ENCODE peak calls at places on chromosomes 16 and 17, in six cellular contexts. A is IMR-90, Z is H9, K is H1, R is trophoblast cell, B is mesenchymal stem cell. I is an unnamed sample.

GRCh38 chr17:66897141-66897540 is 62.2 kb downstream of the CACNG5 start:
- DNase-seq in A (no peak), Z (no peak), K (no peak), R (no peak), B (no peak), I (no peak)

GRCh38 chr17:57986841-57987581 is 1.0 kb downstream of the VEZF1 start:
- DNase-seq in A (peak; percentile 91), Z (no peak), K (no peak), R (peak; percentile 63), B (peak; percentile 88), I (peak; percentile 63)

GRCh38 chr17:33732116-33732515 is 439.0 kb upstream of the ASIC2 start:
- DNase-seq in A (peak; percentile 0), Z (no peak), K (no peak), R (peak; percentile 56), B (no peak), I (peak; percentile 51)

GRCh38 chr17:10042589-10043244 is 137.6 kb upstream of the RCVRN start:
- DNase-seq in A (no peak), Z (no peak), K (no peak), R (no peak), B (no peak), I (no peak)

GRCh38 chr17:32927724-32928526 is at the start of gene TMEM98:
- DNase-seq in A (peak; percentile 12), Z (peak; percentile 63), K (peak; percentile 72), R (no peak), B (peak; percentile 29), I (peak; percentile 42)

GRCh38 chr17:63696381-63696961 is 3.5 kb downstream of the LIMD2 start:
- DNase-seq in A (no peak), Z (peak; percentile 91), K (peak; percentile 65), R (peak; percentile 25), B (peak; percentile 47), I (peak; percentile 36)

GRCh38 chr17:48547839-48548686 is 3.2 kb upstream of the HOXB2 start:
- DNase-seq in A (peak; percentile 88), Z (no peak), K (no peak), R (no peak), B (peak; percentile 86), I (no peak)

GRCh38 chr17:39962642-39963220 is at the start of gene GSDMA:
- DNase-seq in A (no peak), Z (no peak), K (no peak), R (no peak), B (no peak), I (no peak)

GRCh38 chr17:8740486-8740885 is 4.2 kb downstream of the CCDC42 start:
- DNase-seq in A (no peak), Z (peak; percentile 89), K (peak; percentile 61), R (no peak), B (no peak), I (no peak)

GRCh38 chr17:46942441-46943217 is 19.7 kb downstream of the GOSR2 start:
- DNase-seq in A (peak; percentile 75), Z (peak; percentile 86), K (peak; percentile 91), R (peak; percentile 83), B (peak; percentile 83), I (peak; percentile 63)

GRCh38 chr17:64037180-64037579 is 16.7 kb upstream of the ICAM2 start:
- DNase-seq in A (no peak), Z (no peak), K (no peak), R (no peak), B (no peak), I (no peak)

GRCh38 chr16:84258266-84258665 is 18.5 kb upstream of the KCNG4 start:
- DNase-seq in A (no peak), Z (no peak), K (no peak), R (no peak), B (no peak), I (no peak)

GRCh38 chr17:700504-701094 is 14.0 kb downstream of the VPS53 start:
- DNase-seq in A (peak; percentile 53), Z (no peak), K (no peak), R (peak; percentile 45), B (peak; percentile 49), I (no peak)

GRCh38 chr16:54199486-54200160 is 87.0 kb downstream of the IRX3 start:
- DNase-seq in A (no peak), Z (no peak), K (no peak), R (no peak), B (no peak), I (no peak)

GRCh38 chr17:82922646-82923045 is 82.8 kb upstream of the ZNF750 start:
- DNase-seq in A (no peak), Z (no peak), K (no peak), R (no peak), B (no peak), I (no peak)

GRCh38 chr17:44977065-44977464 is 9.0 kb upstream of the C1QL1 start:
- DNase-seq in A (no peak), Z (no peak), K (no peak), R (no peak), B (no peak), I (no peak)

GRCh38 chr17:75501378-75502071 is 13.8 kb downstream of the CASKIN2 start:
- DNase-seq in A (no peak), Z (no peak), K (no peak), R (no peak), B (no peak), I (no peak)

GRCh38 chr17:46984892-46985291 is 5.8 kb upstream of the RPRML start:
- DNase-seq in A (no peak), Z (no peak), K (no peak), R (no peak), B (no peak), I (no peak)

GRCh38 chr16:8712589-8713361 is 38.4 kb downstream of the ABAT start:
- DNase-seq in A (no peak), Z (peak; percentile 63), K (peak; percentile 70), R (no peak), B (no peak), I (peak; percentile 62)

GRCh38 chr17:13084420-13084819 is 66.6 kb upstream of the ELAC2 start:
- DNase-seq in A (no peak), Z (no peak), K (no peak), R (no peak), B (no peak), I (no peak)

GRCh38 chr17:73519011-73519410 is 125.2 kb downstream of the SDK2 start:
- DNase-seq in A (no peak), Z (no peak), K (no peak), R (no peak), B (no peak), I (no peak)

GRCh38 chr17:15403276-15403939 is 62.0 kb upstream of the TEKT3 start:
- DNase-seq in A (peak; percentile 53), Z (no peak), K (no peak), R (no peak), B (no peak), I (no peak)

GRCh38 chr17:7590743-7591142 is 849 bp upstream of the SOX15 start:
- DNase-seq in A (peak; percentile 70), Z (peak; percentile 86), K (peak; percentile 63), R (no peak), B (peak; percentile 54), I (peak; percentile 74)

DNA sequence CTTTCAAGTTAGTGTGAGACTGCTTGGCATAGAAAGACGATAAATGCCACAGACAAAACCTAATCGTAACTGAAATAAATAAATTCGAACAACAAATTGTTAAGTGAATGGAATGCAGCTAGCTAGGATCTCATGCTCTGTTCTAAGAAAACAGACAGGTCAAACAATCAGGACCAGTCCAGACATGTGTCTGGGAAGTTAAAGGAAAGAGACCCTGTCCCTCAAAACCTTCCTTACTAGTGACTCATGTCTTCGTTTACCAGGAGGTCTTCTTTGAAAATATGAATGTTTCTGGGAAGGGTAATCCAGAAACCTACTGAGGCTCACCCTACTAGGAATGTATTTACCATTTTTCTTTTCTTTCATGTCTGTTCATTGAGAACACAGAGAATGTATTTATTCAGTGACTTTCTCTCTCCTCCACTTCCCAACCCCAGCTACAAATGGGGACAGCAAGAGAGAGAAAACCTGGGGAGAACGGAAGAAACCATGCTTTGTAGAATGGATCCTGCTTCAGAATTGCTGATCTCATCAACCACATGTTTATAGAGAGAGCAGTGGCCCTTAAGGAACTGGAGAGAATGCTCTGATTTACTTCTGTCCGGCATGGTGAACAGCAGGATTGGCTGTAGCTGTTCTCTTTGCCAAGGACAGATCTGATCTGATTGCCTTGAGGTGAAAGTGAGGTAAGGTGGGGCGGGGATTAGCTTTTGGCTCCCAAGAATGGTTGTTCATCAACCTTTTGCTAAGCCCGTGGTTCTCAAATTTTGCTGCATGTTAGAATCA is 39.4 kb upstream of the DHX8 start:
- DNase-seq in A (peak; percentile 49), Z (no peak), K (no peak), R (no peak), B (peak; percentile 76), I (no peak)
- H3K4ac ChIP-seq in A (peak overlapping the region; percentile 26), Z (no peak overlapping the region), K (no peak overlapping the region), R (peak overlapping the region; percentile 55), B (no peak overlapping the region), I (no peak overlapping the region)

GRCh38 chr17:78316115-78316866 is 43.6 kb downstream of the SOCS3 start:
- DNase-seq in A (no peak), Z (peak; percentile 65), K (peak; percentile 72), R (no peak), B (no peak), I (no peak)
- H4K8ac ChIP-seq in A (peak overlapping the region; percentile 98), Z (no peak overlapping the region), K (peak overlapping the region; percentile 81), R (no peak overlapping the region), B (peak overlapping the region; percentile 97), I (no peak overlapping the region)

DNA sequence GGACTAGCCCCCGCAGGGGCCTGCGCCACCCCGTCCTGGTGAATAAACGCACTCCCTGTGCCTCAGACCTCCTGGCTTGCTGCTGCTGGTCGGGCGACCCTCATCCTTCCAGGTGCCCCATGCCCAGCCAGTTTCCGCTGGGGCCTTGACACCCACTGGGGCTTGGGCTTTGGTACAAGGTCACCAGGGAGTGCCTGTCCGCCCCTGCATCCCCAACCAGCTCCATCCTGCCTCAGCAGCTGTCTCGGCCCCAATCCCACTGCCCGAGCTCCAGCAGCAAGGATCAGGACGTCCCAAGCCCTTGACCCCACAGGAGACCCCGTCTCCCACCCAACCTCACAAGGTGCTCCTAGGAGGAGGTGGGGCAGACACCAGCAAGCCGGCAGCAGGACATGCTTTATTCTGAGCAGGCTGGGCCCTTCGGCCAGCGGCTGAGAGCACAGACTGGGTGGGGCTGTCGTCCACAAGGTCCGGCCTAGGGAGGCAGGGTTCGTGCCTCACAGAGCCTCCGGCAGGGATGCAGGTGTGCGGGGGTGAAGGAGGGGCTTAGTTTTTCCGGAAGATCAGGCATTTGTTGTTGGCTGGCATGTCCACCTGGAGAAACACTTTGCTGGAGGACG is 1.9 kb downstream of the METTL26 start:
- DNase-seq in A (no peak), Z (no peak), K (no peak), R (no peak), B (no peak), I (no peak)
- H3K14ac ChIP-seq in A (no peak overlapping the region), Z (no peak overlapping the region), K (no peak overlapping the region), R (no peak overlapping the region), B (no peak overlapping the region), I (no peak overlapping the region)

DNA sequence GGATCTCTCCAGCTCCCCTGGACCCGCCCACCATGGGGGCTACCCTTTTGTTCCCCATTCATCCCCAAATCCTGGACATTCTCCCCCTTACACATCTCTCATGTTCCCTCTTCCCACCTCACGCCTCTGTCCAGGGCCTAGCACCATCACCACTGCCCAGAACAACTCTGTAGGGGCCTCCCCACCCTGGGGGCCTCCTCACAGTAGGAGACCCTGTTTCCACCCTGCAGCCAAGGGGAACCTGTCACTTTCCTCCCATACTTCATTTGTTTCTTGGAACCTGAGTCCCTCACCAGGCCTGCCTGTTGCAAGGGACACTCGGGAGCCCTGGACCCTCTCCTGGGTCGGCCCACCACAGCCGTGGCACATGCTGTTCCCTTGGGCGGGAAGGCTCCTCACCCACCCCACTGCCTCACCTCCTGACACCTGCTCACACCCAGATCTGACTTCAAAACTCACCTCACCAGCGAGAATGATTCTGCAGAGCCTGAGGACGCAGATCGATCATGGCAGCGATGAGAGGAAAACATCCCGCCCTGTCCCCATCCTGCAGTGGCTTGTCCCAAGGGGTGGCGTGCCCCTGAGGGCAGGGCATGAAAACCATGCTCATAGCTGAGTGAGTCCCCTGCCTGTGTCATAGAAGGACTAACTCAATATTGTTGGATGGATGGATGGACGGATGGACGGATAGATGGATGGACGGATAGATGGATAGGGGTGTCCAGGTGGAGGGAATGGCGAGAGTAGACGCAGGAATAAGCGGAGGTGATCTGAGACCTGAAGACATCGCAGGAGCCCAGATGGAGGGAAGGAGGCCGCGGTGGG is 6.8 kb upstream of the RASD1 start:
- DNase-seq in A (no peak), Z (no peak), K (no peak), R (no peak), B (no peak), I (no peak)
- H3K4ac ChIP-seq in A (no peak overlapping the region), Z (no peak overlapping the region), K (no peak overlapping the region), R (no peak overlapping the region), B (no peak overlapping the region), I (no peak overlapping the region)